ENCODE peak calls at places on chromosomes 12 and 14, in seven cellular contexts. W is stomach, J is H9, C is uterus, T is heart left ventricle, A is lower lobe of right lung, Z is MM.1S. X is an unnamed sample.

GRCh38 chr12:50006754-50007442 is 18.4 kb downstream of the RACGAP1 start:
- DNase-seq in W (no peak), J (no peak), C (no peak), T (no peak), A (no peak), Z (no peak), X (no peak)

GRCh38 chr12:3218150-3218845 is 141.1 kb downstream of the TSPAN9 start:
- DNase-seq in W (peak; percentile 41), J (no peak), C (peak; percentile 93), T (peak; percentile 87), A (peak; percentile 59), Z (no peak), X (peak; percentile 71)

GRCh38 chr12:124916370-124917134 is 2.1 kb upstream of the UBC start:
- DNase-seq in W (peak; percentile 83), J (no peak), C (peak; percentile 88), T (peak; percentile 76), A (no peak), Z (peak; percentile 48), X (no peak)

GRCh38 chr12:94812345-94812744 is 162.0 kb upstream of the TMCC3 start:
- DNase-seq in W (no peak), J (no peak), C (no peak), T (no peak), A (no peak), Z (no peak), X (no peak)

GRCh38 chr14:67440513-67440912 is 28.5 kb upstream of the PLEK2 start:
- DNase-seq in W (no peak), J (no peak), C (no peak), T (no peak), A (no peak), Z (no peak), X (no peak)

GRCh38 chr12:116127858-116128257 is 149.6 kb downstream of the MED13L start:
- DNase-seq in W (no peak), J (no peak), C (no peak), T (no peak), A (no peak), Z (no peak), X (no peak)

GRCh38 chr12:80490329-80490728 is 46.3 kb downstream of the PTPRQ start:
- DNase-seq in W (no peak), J (peak; percentile 29), C (no peak), T (no peak), A (no peak), Z (no peak), X (no peak)

GRCh38 chr12:131105736-131106356 is 152.1 kb downstream of the ADGRD1 start:
- DNase-seq in W (no peak), J (peak; percentile 15), C (peak; percentile 11), T (no peak), A (no peak), Z (no peak), X (no peak)

GRCh38 chr14:60648934-60649814 is at the start of gene SIX1:
- DNase-seq in W (peak; percentile 75), J (peak; percentile 95), C (peak; percentile 26), T (peak; percentile 58), A (peak; percentile 76), Z (peak; percentile 77), X (no peak)

GRCh38 chr14:32724864-32725550 is 213.7 kb upstream of the NPAS3 start:
- DNase-seq in W (no peak), J (no peak), C (no peak), T (no peak), A (no peak), Z (no peak), X (no peak)

GRCh38 chr12:55816876-55817351 is 610 bp downstream of the SARNP start:
- DNase-seq in W (no peak), J (no peak), C (no peak), T (no peak), A (no peak), Z (no peak), X (no peak)

GRCh38 chr12:55820679-55821078 is 2.8 kb downstream of the ORMDL2 start:
- DNase-seq in W (no peak), J (no peak), C (no peak), T (no peak), A (no peak), Z (no peak), X (no peak)

GRCh38 chr12:55818140-55818728 is 393 bp downstream of the ORMDL2 start:
- DNase-seq in W (no peak), J (no peak), C (no peak), T (no peak), A (no peak), Z (no peak), X (no peak)

GRCh38 chr12:55817352-55818139 is at the start of the genes ORMDL2 and SARNP:
- DNase-seq in W (peak; percentile 98), J (peak; percentile 100), C (peak; percentile 99), T (peak; percentile 98), A (peak; percentile 95), Z (peak; percentile 100), X (peak; percentile 99)

DNA sequence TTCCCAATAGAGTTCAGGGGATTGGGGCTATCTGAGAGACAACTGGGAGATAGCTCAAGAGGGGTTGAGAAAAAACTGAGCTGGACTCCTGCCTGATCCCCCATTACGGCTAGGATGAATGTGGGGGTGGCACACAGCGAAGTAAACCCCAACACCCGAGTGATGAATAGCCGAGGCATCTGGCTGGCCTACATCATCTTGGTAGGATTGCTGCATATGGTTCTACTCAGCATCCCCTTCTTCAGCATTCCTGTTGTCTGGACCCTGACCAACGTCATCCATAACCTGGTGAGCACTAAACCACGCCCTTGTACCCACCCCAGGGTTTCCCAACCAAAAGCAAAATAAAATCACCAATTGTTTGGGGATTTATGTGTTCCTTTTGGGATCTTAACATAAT is 1.0 kb downstream of the ORMDL2 start:
- DNase-seq in W (no peak), J (no peak), C (no peak), T (no peak), A (no peak), Z (no peak), X (no peak)
- H3K27ac ChIP-seq in W (peak overlapping the region; percentile 89), J (no peak overlapping the region), C (peak overlapping the region; percentile 85), T (no peak overlapping the region), A (peak overlapping the region; percentile 91), Z (no peak overlapping the region), X (peak overlapping the region; percentile 63)

GRCh38 chr12:111027431-111027830 is 107.1 kb upstream of the MYL2 start:
- DNase-seq in W (no peak), J (no peak), C (no peak), T (no peak), A (no peak), Z (no peak), X (no peak)
- H3K27me3 ChIP-seq in W (peaks cover 19% of the 10 kb centered on the region), J (no peaks in the 10 kb centered on the region), C (peaks cover 16% of the 10 kb centered on the region), T (peaks cover 6% of the 10 kb centered on the region), A (peaks cover 64% of the 10 kb centered on the region), Z (peaks cover 15% of the 10 kb centered on the region), X (peaks cover 86% of the 10 kb centered on the region)

GRCh38 chr12:100553851-100554404 is 19.6 kb upstream of the GAS2L3 start:
- DNase-seq in W (no peak), J (no peak), C (no peak), T (no peak), A (no peak), Z (peak; percentile 8), X (no peak)

GRCh38 chr12:100554608-100555077 is 18.8 kb upstream of the GAS2L3 start:
- DNase-seq in W (no peak), J (peak; percentile 56), C (no peak), T (no peak), A (no peak), Z (peak; percentile 57), X (no peak)

GRCh38 chr12:100555722-100556121 is 17.8 kb upstream of the GAS2L3 start:
- DNase-seq in W (no peak), J (no peak), C (no peak), T (no peak), A (no peak), Z (no peak), X (no peak)

GRCh38 chr12:100557357-100557756 is 16.1 kb upstream of the GAS2L3 start:
- DNase-seq in W (no peak), J (no peak), C (no peak), T (no peak), A (no peak), Z (no peak), X (no peak)
- TF ChIP-seq CTCF in W (no peak), J (no peak), C (no peak), T (no peak), A (no peak), Z (no peak), X (no peak)

GRCh38 chr14:93765970-93766369 is 22.3 kb downstream of the PRIMA1 start:
- DNase-seq in W (no peak), J (no peak), C (no peak), T (no peak), A (no peak), Z (no peak), X (no peak)

GRCh38 chr14:93764211-93764659 is 24.1 kb downstream of the PRIMA1 start:
- DNase-seq in W (no peak), J (no peak), C (peak; percentile 85), T (peak; percentile 65), A (no peak), Z (no peak), X (no peak)

GRCh38 chr14:93759781-93760307 is 28.4 kb downstream of the PRIMA1 start:
- DNase-seq in W (no peak), J (no peak), C (peak; percentile 76), T (peak; percentile 74), A (no peak), Z (no peak), X (peak; percentile 65)

DNA sequence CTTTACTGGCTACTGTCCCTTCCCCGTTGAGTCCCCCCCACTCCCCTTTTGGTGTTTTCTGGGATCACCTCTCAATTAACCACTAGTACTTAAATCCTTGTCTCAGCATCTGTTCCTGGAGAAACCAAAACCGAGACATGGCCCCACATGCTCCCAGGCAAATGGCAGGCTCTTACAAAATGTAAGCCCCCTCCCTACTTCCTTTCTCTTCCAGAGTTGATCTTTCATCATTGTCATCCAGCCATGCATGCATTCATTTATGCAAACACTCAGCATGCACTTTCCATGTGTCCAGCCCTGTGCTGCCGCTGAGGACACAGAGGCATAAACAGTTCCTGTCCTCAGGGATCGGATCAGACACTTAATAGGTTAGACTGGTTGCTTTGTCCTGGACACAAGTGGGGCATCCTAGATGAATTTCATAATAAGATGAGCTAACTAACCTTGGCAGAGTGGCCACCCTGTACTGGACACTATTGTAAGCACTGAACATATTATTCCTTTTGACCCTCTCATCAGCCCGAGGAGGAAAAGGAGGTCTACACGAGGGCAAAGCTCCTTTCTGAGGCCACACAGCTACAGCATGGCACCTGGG is 23.2 kb downstream of the PRIMA1 start:
- DNase-seq in W (no peak), J (no peak), C (no peak), T (no peak), A (no peak), Z (no peak), X (no peak)
- H3K27ac ChIP-seq in W (peak overlapping the region; percentile 21), J (no peak overlapping the region), C (peak overlapping the region; percentile 73), T (peak overlapping the region; percentile 53), A (no peak overlapping the region), Z (no peak overlapping the region), X (no peak overlapping the region)

X was measured in dorsolateral prefrontal cortex.